ENCODE peak calls at places on chromosomes 6 and 20, in five cellular contexts. G is CD4-positive, CD25-positive, alpha-beta regulatory T cell; L is mesendoderm; O is GM18507; M is T1000. V is an unnamed sample.

GRCh38 chr20:37941332-37941731 is 38.4 kb downstream of the VSTM2L start:
- DNase-seq in G (no peak), L (peak), O (no peak), M (no peak), V (no peak)

GRCh38 chr6:133286765-133287164 is 45.6 kb downstream of the EYA4 start:
- DNase-seq in O (no peak), G (no peak), M (no peak), L (peak), V (no peak)

GRCh38 chr6:156963712-156964700 is 186.8 kb downstream of the ARID1B start:
- DNase-seq in G (no peak), O (no peak), M (no peak), L (peak), V (no peak)

GRCh38 chr6:159695984-159696383 is 2.9 kb upstream of the SOD2 start:
- DNase-seq in G (no peak), L (no peak), M (no peak), O (no peak), V (no peak)

GRCh38 chr20:50304883-50305635 is 114.4 kb downstream of the CEBPB start:
- DNase-seq in O (no peak), M (peak), L (no peak), G (no peak), V (no peak)

GRCh38 chr6:150377211-150377781 is 8.5 kb downstream of the IYD start:
- DNase-seq in L (peak), M (no peak), O (no peak), G (no peak), V (peak)

GRCh38 chr6:162621246-162621645 is 106.3 kb downstream of the PRKN start:
- DNase-seq in M (no peak), G (no peak), L (peak), O (no peak), V (no peak)

GRCh38 chr20:23702021-23702420 is 13.2 kb upstream of the CST4 start:
- DNase-seq in M (no peak), G (no peak), L (no peak), O (no peak), V (no peak)

GRCh38 chr6:169950558-169950957 is 199.1 kb downstream of the ERMARD start:
- DNase-seq in L (no peak), M (no peak), G (no peak), O (no peak), V (no peak)

GRCh38 chr20:9059931-9060330 is 9.0 kb upstream of the PLCB4 start:
- DNase-seq in L (no peak), M (no peak), G (no peak), O (no peak), V (no peak)

GRCh38 chr20:48350291-48350988 is 477.4 kb downstream of the PREX1 start:
- DNase-seq in L (peak), M (no peak), O (no peak), G (no peak), V (no peak)

V was measured in retina.